ENCODE peak calls at places on chromosomes 5 and 9, in ten cellular contexts. A is activated CD8-positive, alpha-beta memory T cell treated with anti-CD3 and anti-CD28 coated beads, Interleukin-2, amount 50 U/mL, for 48 hours; G is WERI-Rb-1; K is RPMI7951; Q is Calu3; T is mucosa of gallbladder; U is AG08396; Z is B cell; V is activated T-helper 9 cell treated with anti-CD3 and anti-CD28 coated beads, Interleukin-2, amount 50 U/mL, for 16 hours; L is cerebellar cortex. R is an unnamed sample.

GRCh38 chr5:74556631-74557595 is 83.6 kb downstream of the ENC1 start:
- DNase-seq in A (no peak), G (peak; percentile 11), K (peak; percentile 76), Q (no peak), T (no peak), U (no peak), Z (no peak), V (no peak), L (no peak), R (no peak)

GRCh38 chr5:95134326-95134725 is 150.6 kb downstream of the MCTP1 start:
- DNase-seq in A (no peak), G (no peak), K (no peak), Q (no peak), T (no peak), U (no peak), Z (no peak), V (no peak), L (no peak), R (no peak)

GRCh38 chr5:131952286-131952857 is 6.9 kb upstream of the MEIKIN start:
- DNase-seq in A (no peak), G (no peak), K (no peak), Q (no peak), T (no peak), U (no peak), Z (no peak), V (no peak), L (no peak), R (no peak)

GRCh38 chr5:103330875-103331274 is 72.3 kb downstream of the MACIR start:
- DNase-seq in A (no peak), G (no peak), K (no peak), Q (no peak), T (no peak), U (no peak), Z (no peak), V (no peak), L (no peak), R (no peak)

GRCh38 chr5:3356016-3356415 is 239.6 kb upstream of the IRX1 start:
- DNase-seq in A (no peak), G (no peak), K (no peak), Q (no peak), T (no peak), U (no peak), Z (no peak), V (no peak), L (no peak), R (no peak)

GRCh38 chr5:132090107-132090506 is 16.5 kb downstream of the CSF2 start:
- DNase-seq in A (no peak), G (no peak), K (peak; percentile 99), Q (peak; percentile 50), T (no peak), U (peak; percentile 64), Z (no peak), V (no peak), L (no peak), R (no peak)

GRCh38 chr9:35705836-35706430 is 16.2 kb upstream of the TPM2 start:
- DNase-seq in A (no peak), G (no peak), K (no peak), Q (no peak), T (no peak), U (no peak), Z (no peak), V (no peak), L (peak; percentile 92), R (no peak)

GRCh38 chr5:34415559-34416198 is 240.4 kb upstream of the RAI14 start:
- DNase-seq in A (no peak), G (no peak), K (peak; percentile 39), Q (no peak), T (no peak), U (peak; percentile 39), Z (no peak), V (no peak), L (no peak), R (no peak)

GRCh38 chr5:181184845-181185216 is 20.2 kb downstream of the TRIM7 start:
- DNase-seq in A (no peak), G (no peak), K (peak; percentile 26), Q (no peak), T (no peak), U (no peak), Z (no peak), V (no peak), L (no peak), R (no peak)

GRCh38 chr9:35482071-35482470 is 7.8 kb upstream of the RUSC2 start:
- DNase-seq in A (no peak), G (no peak), K (no peak), Q (no peak), T (no peak), U (no peak), Z (no peak), V (no peak), L (no peak), R (no peak)

GRCh38 chr9:124285903-124286291 is 28.1 kb downstream of the NEK6 start:
- DNase-seq in A (peak; percentile 71), G (no peak), K (peak; percentile 95), Q (peak; percentile 49), T (peak; percentile 87), U (peak; percentile 88), Z (peak; percentile 79), V (peak; percentile 26), L (no peak), R (peak; percentile 79)

GRCh38 chr9:87148391-87149237 is 201.3 kb upstream of the GAS1 start:
- DNase-seq in A (no peak), G (no peak), K (peak; percentile 59), Q (peak; percentile 64), T (peak; percentile 68), U (peak; percentile 82), Z (no peak), V (no peak), L (peak; percentile 51), R (peak; percentile 76)

GRCh38 chr9:125589287-125589686 is 117.7 kb downstream of the MAPKAP1 start:
- DNase-seq in A (no peak), G (no peak), K (no peak), Q (no peak), T (no peak), U (no peak), Z (no peak), V (no peak), L (no peak), R (no peak)

GRCh38 chr9:4068449-4068848 is 231.4 kb downstream of the GLIS3 start:
- DNase-seq in A (no peak), G (no peak), K (no peak), Q (no peak), T (no peak), U (no peak), Z (no peak), V (no peak), L (no peak), R (no peak)

GRCh38 chr5:957730-958485 is 50.7 kb upstream of the NKD2 start:
- DNase-seq in A (no peak), G (no peak), K (no peak), Q (peak; percentile 24), T (no peak), U (no peak), Z (no peak), V (no peak), L (no peak), R (no peak)

GRCh38 chr5:126124706-126125345 is 298.4 kb upstream of the GRAMD2B start:
- DNase-seq in A (no peak), G (no peak), K (peak; percentile 80), Q (no peak), T (no peak), U (peak; percentile 25), Z (no peak), V (no peak), L (no peak), R (no peak)

GRCh38 chr5:139065296-139065695 is 132.9 kb downstream of the SIL1 start:
- DNase-seq in A (no peak), G (no peak), K (no peak), Q (peak; percentile 5), T (no peak), U (no peak), Z (no peak), V (no peak), L (no peak), R (peak; percentile 23)

GRCh38 chr5:37772255-37772654 is 67.6 kb downstream of the GDNF start:
- DNase-seq in A (no peak), G (no peak), K (no peak), Q (no peak), T (no peak), U (no peak), Z (no peak), V (no peak), L (no peak), R (no peak)

GRCh38 chr9:127801955-127802575 is 617 bp upstream of the FPGS start:
- DNase-seq in A (no peak), G (no peak), K (no peak), Q (no peak), T (no peak), U (no peak), Z (no peak), V (no peak), L (no peak), R (no peak)

GRCh38 chr9:129609486-129610192 is 11.3 kb downstream of the C9orf50 start:
- DNase-seq in A (no peak), G (peak; percentile 34), K (peak; percentile 55), Q (peak; percentile 70), T (peak; percentile 73), U (peak; percentile 70), Z (peak; percentile 58), V (peak; percentile 37), L (no peak), R (peak; percentile 61)

GRCh38 chr5:75524071-75524470 is 12.4 kb downstream of the POLK start:
- DNase-seq in A (no peak), G (no peak), K (no peak), Q (no peak), T (no peak), U (no peak), Z (peak; percentile 33), V (no peak), L (no peak), R (no peak)

GRCh38 chr5:190366-191035 is 794 bp upstream of the LRRC14B start:
- DNase-seq in A (no peak), G (no peak), K (no peak), Q (no peak), T (no peak), U (no peak), Z (no peak), V (no peak), L (peak; percentile 11), R (no peak)

GRCh38 chr5:95916687-95917085 is 45.0 kb downstream of the ELL2 start:
- DNase-seq in A (no peak), G (no peak), K (no peak), Q (no peak), T (no peak), U (no peak), Z (no peak), V (no peak), L (no peak), R (no peak)

GRCh38 chr5:135398855-135399837 is at the start of gene MACROH2A1:
- DNase-seq in A (peak; percentile 91), G (peak; percentile 87), K (peak; percentile 83), Q (peak; percentile 92), T (peak; percentile 88), U (peak; percentile 93), Z (peak; percentile 91), V (peak; percentile 72), L (peak; percentile 74), R (peak; percentile 90)

GRCh38 chr5:61840354-61840753 is 465.7 kb upstream of the KIF2A start:
- DNase-seq in A (no peak), G (no peak), K (no peak), Q (no peak), T (no peak), U (no peak), Z (no peak), V (no peak), L (no peak), R (no peak)

GRCh38 chr5:132489871-132490483 is 596 bp downstream of the IRF1 start:
- DNase-seq in A (peak; percentile 80), G (peak; percentile 45), K (no peak), Q (no peak), T (no peak), U (peak; percentile 83), Z (peak; percentile 84), V (peak; percentile 16), L (peak; percentile 36), R (peak; percentile 75)

GRCh38 chr5:956941-957729 is 51.5 kb upstream of the NKD2 start:
- DNase-seq in A (peak; percentile 85), G (no peak), K (peak; percentile 99), Q (peak; percentile 65), T (peak; percentile 44), U (peak; percentile 83), Z (no peak), V (no peak), L (no peak), R (no peak)

GRCh38 chr5:69136296-69136695 is 30.7 kb upstream of the CCNB1 start:
- DNase-seq in A (no peak), G (no peak), K (no peak), Q (no peak), T (no peak), U (no peak), Z (peak; percentile 30), V (no peak), L (no peak), R (no peak)

R was measured in adrenal gland.